ENCODE peak calls at places on chromosome 2, in four cellular contexts. Z, D, P and J are unnamed samples.

GRCh38 chr2:85807756-85808155 is 54.0 kb downstream of the ATOH8 start:
- DNase-seq in Z (no peak), D (peak), P (no peak), J (no peak)

GRCh38 chr2:207746131-207746530 is 23.6 kb downstream of the FZD5 start:
- DNase-seq in P (peak), D (no peak), Z (peak), J (peak)

GRCh38 chr2:166088634-166089033 is 39.2 kb downstream of the SCN1A start:
- DNase-seq in D (no peak), Z (no peak), P (no peak), J (no peak)

GRCh38 chr2:55718165-55719008 is 24.7 kb upstream of the PNPT1 start:
- DNase-seq in D (no peak), P (peak), Z (peak), J (no peak)

GRCh38 chr2:15284601-15285000 is 276.5 kb downstream of the NBAS start:
- DNase-seq in Z (no peak), P (no peak), D (no peak), J (no peak)

GRCh38 chr2:139230881-139231280 is 450.7 kb upstream of the NXPH2 start:
- DNase-seq in D (no peak), Z (no peak), P (no peak), J (no peak)

GRCh38 chr2:102423368-102423767 is 408 bp downstream of the IL18RAP start:
- DNase-seq in D (no peak), P (no peak), Z (no peak), J (no peak)

GRCh38 chr2:44772670-44773378 is 168.7 kb upstream of the SIX3 start:
- DNase-seq in D (no peak), Z (no peak), P (no peak), J (no peak)

GRCh38 chr2:26720322-26721166 is 28.0 kb downstream of the KCNK3 start:
- DNase-seq in P (peak), D (peak), Z (peak), J (peak)

GRCh38 chr2:241940329-241940728 is 70.8 kb downstream of the RTP5 start:
- DNase-seq in P (no peak), D (no peak), Z (peak), J (no peak)

GRCh38 chr2:28276076-28276618 is 116.5 kb upstream of the FOSL2 start:
- DNase-seq in D (no peak), P (peak), Z (peak), J (no peak)